ENCODE peak calls at places on chromosome 15, in four cellular contexts. One of them, this sample, is unnamed.

GRCh38 chr15:76012021-76012551 is at the start of gene NRG4:
- DNase-seq in heart left ventricle: no peak
- DNase-seq in HFFc6: no peak
- DNase-seq in Calu3: peak
- DNase-seq in this sample: no peak

GRCh38 chr15:73957276-73957675 is 31.0 kb downstream of the LOXL1 start:
- DNase-seq in heart left ventricle: no peak
- DNase-seq in HFFc6: no peak
- DNase-seq in Calu3: peak
- DNase-seq in this sample: no peak

GRCh38 chr15:38899300-38899699 is 334.7 kb upstream of the RASGRP1 start:
- DNase-seq in heart left ventricle: no peak
- DNase-seq in HFFc6: peak
- DNase-seq in Calu3: no peak
- DNase-seq in this sample: no peak

GRCh38 chr15:63277893-63278505 is 594 bp downstream of the APH1B start:
- DNase-seq in heart left ventricle: no peak
- DNase-seq in HFFc6: no peak
- DNase-seq in Calu3: no peak
- DNase-seq in this sample: no peak

GRCh38 chr15:42094512-42094963 is at the start of gene PLA2G4D:
- DNase-seq in heart left ventricle: no peak
- DNase-seq in HFFc6: no peak
- DNase-seq in Calu3: no peak
- DNase-seq in this sample: no peak

GRCh38 chr15:76163429-76164020 is 103.7 kb downstream of the TMEM266 start:
- DNase-seq in heart left ventricle: peak
- DNase-seq in HFFc6: peak
- DNase-seq in Calu3: no peak
- DNase-seq in this sample: no peak

GRCh38 chr15:68821898-68822380 is 1.2 kb upstream of the ANP32A start:
- DNase-seq in heart left ventricle: no peak
- DNase-seq in HFFc6: no peak
- DNase-seq in Calu3: peak
- DNase-seq in this sample: no peak

GRCh38 chr15:100642950-100643338 is 40.6 kb downstream of the ASB7 start:
- DNase-seq in heart left ventricle: no peak
- DNase-seq in HFFc6: no peak
- DNase-seq in Calu3: no peak
- DNase-seq in this sample: no peak

GRCh38 chr15:31098953-31099740 is 2.4 kb downstream of the TRPM1 start:
- DNase-seq in heart left ventricle: no peak
- DNase-seq in HFFc6: peak
- DNase-seq in Calu3: no peak
- DNase-seq in this sample: no peak

GRCh38 chr15:75809986-75810750 is 33.1 kb upstream of the UBE2Q2 start:
- DNase-seq in heart left ventricle: no peak
- DNase-seq in HFFc6: peak
- DNase-seq in Calu3: peak
- DNase-seq in this sample: no peak

GRCh38 chr15:93459396-93459795 is 370.4 kb upstream of the RGMA start:
- DNase-seq in heart left ventricle: no peak
- DNase-seq in HFFc6: no peak
- DNase-seq in Calu3: no peak
- DNase-seq in this sample: no peak

GRCh38 chr15:81087694-81088093 is 46.4 kb upstream of the CFAP161 start:
- DNase-seq in heart left ventricle: no peak
- DNase-seq in HFFc6: no peak
- DNase-seq in Calu3: no peak
- DNase-seq in this sample: no peak

GRCh38 chr15:73794501-73795133 is 41.5 kb upstream of the INSYN1 start:
- DNase-seq in heart left ventricle: no peak
- DNase-seq in HFFc6: peak
- DNase-seq in Calu3: no peak
- DNase-seq in this sample: no peak

GRCh38 chr15:40337597-40337996 is 3.1 kb downstream of the CCDC9B start:
- DNase-seq in heart left ventricle: peak
- DNase-seq in HFFc6: no peak
- DNase-seq in Calu3: no peak
- DNase-seq in this sample: no peak

GRCh38 chr15:96332854-96333193 is 2.3 kb downstream of the NR2F2 start:
- DNase-seq in heart left ventricle: no peak
- DNase-seq in HFFc6: no peak
- DNase-seq in Calu3: no peak
- DNase-seq in this sample: no peak

GRCh38 chr15:69973102-69973714 is 124.5 kb downstream of the TLE3 start:
- DNase-seq in heart left ventricle: no peak
- DNase-seq in HFFc6: peak
- DNase-seq in Calu3: peak
- DNase-seq in this sample: no peak

GRCh38 chr15:95884276-95884675 is 446.2 kb upstream of the NR2F2 start:
- DNase-seq in heart left ventricle: no peak
- DNase-seq in HFFc6: peak
- DNase-seq in Calu3: no peak
- DNase-seq in this sample: no peak

GRCh38 chr15:85831415-85832113 is 36.8 kb upstream of the KLHL25 start:
- DNase-seq in heart left ventricle: peak
- DNase-seq in HFFc6: peak
- DNase-seq in Calu3: peak
- DNase-seq in this sample: no peak

GRCh38 chr15:43151688-43152087 is 18.3 kb downstream of the TMEM62 start:
- DNase-seq in heart left ventricle: no peak
- DNase-seq in HFFc6: no peak
- DNase-seq in Calu3: no peak
- DNase-seq in this sample: no peak

GRCh38 chr15:83656943-83657528 is 3.1 kb downstream of the ADAMTSL3 start:
- DNase-seq in heart left ventricle: no peak
- DNase-seq in HFFc6: no peak
- DNase-seq in Calu3: no peak
- DNase-seq in this sample: no peak

GRCh38 chr15:41838400-41838897 is at the start of gene PLA2G4B:
- DNase-seq in heart left ventricle: no peak
- DNase-seq in HFFc6: no peak
- DNase-seq in Calu3: peak
- DNase-seq in this sample: no peak

GRCh38 chr15:77168616-77169015 is 97.7 kb upstream of the TSPAN3 start:
- DNase-seq in heart left ventricle: no peak
- DNase-seq in HFFc6: no peak
- DNase-seq in Calu3: no peak
- DNase-seq in this sample: no peak

GRCh38 chr15:31439328-31439727 is 112.7 kb downstream of the KLF13 start:
- DNase-seq in heart left ventricle: no peak
- DNase-seq in HFFc6: no peak
- DNase-seq in Calu3: no peak
- DNase-seq in this sample: no peak

GRCh38 chr15:25244731-25245585 is 193.9 kb downstream of the UBE3A start:
- DNase-seq in heart left ventricle: no peak
- DNase-seq in HFFc6: no peak
- DNase-seq in Calu3: no peak
- DNase-seq in this sample: no peak

DNA sequence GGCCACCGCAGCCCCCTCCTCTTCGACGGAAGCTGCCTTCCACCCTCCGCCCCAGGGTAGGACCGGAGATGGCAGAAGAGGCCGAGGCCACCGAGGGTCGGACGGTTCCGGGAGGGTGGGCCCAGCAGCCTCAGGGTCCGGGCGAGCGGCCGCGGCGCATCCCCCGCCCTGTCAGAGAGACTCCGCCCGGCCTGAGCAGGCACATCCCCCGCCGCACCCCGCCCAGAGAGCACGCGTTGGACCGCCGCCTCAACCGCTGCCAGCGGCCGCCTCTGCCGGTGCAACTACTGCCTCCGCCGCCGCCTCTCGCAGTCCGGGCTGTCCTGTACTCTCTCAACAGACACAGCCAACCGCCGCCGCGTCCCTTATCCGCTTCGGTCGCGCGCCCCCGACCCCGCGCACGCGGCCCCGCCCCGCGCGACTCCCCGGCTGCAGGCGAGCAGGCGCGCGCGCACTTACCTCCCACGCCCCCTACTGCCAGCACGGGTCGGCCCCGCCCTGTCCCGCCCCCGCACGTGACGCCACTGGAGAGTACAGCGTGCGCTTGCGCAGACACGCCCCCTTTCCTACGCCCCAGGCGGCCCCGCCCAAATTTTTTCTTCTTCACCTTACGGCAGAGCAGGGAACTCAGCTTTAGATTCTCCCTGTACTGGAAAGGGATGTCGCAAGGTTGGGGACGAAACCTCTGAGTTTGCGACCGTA is at the start of gene MYO9A:
- DNase-seq in heart left ventricle: peak
- DNase-seq in HFFc6: peak
- DNase-seq in Calu3: peak
- DNase-seq in this sample: peak
- TF ChIP-seq CTCF in heart left ventricle: peak
- TF ChIP-seq CTCF in HFFc6: peak
- TF ChIP-seq CTCF in Calu3: no peak
- TF ChIP-seq CTCF in this sample: peak

GRCh38 chr15:71010439-71010838 is 104.8 kb upstream of the THSD4 start:
- DNase-seq in heart left ventricle: no peak
- DNase-seq in HFFc6: no peak
- DNase-seq in Calu3: no peak
- DNase-seq in this sample: no peak

GRCh38 chr15:71013446-71013845 is 101.8 kb upstream of the THSD4 start:
- DNase-seq in heart left ventricle: no peak
- DNase-seq in HFFc6: no peak
- DNase-seq in Calu3: no peak
- DNase-seq in this sample: no peak

GRCh38 chr15:71008250-71008870 is 106.9 kb upstream of the THSD4 start:
- DNase-seq in heart left ventricle: no peak
- DNase-seq in HFFc6: no peak
- DNase-seq in Calu3: no peak
- DNase-seq in this sample: no peak

GRCh38 chr15:71010997-71011396 is 104.3 kb upstream of the THSD4 start:
- DNase-seq in heart left ventricle: no peak
- DNase-seq in HFFc6: no peak
- DNase-seq in Calu3: no peak
- DNase-seq in this sample: no peak

DNA sequence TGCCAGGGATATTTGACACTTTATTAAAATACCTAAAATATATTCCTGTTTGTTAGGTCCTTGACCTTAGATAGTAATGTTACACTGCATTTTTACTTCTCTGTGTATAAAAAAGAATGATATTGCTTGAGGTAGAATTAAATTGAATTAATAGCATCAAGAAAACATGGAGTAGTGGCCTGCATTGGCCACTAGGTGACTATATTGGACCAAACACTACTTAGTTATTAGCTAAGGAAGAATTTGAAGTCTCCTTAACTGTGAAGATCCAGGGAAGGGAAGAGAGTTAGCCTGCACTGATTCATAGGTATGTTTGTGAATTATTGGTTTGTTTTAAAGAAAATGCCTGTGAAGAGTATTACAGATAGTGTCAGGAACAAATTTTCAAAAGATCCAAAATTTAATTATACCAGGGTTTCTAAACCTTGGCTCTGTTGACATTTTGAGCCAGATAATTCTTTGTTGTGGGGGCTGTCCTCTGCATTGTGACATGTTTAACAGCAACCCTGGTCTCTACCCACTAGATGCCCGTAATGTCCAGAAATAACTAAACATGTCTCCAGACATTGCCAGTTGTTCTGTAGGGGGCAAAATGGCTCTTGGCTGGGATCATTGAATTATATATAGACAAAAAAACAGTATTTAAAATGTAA is 103.6 kb upstream of the THSD4 start:
- DNase-seq in heart left ventricle: peak
- DNase-seq in HFFc6: peak
- DNase-seq in Calu3: peak
- DNase-seq in this sample: no peak
- TF ChIP-seq CTCF in heart left ventricle: peak
- TF ChIP-seq CTCF in HFFc6: peak
- TF ChIP-seq CTCF in Calu3: peak
- TF ChIP-seq CTCF in this sample: peak

DNA sequence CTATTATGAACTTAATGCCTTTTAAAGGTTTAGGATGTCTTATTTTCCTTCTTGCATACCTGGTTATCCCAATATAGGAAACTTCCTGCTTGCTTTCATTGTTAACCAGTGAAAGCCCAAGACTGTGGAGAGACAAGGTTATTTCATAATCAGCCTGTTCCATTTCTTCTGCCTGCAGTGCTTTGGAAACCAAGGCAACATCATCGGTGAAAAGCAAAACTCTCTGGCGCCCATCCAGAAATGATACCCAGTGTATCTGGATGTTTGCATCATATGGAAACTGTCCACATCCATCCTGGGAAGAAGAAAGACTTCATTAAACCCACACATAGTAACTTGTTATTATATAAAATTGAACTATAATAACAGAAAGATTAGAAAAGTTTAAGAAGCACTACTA is 170.1 kb downstream of the VPS13C start:
- DNase-seq in heart left ventricle: no peak
- DNase-seq in HFFc6: no peak
- DNase-seq in Calu3: no peak
- DNase-seq in this sample: no peak
- TF ChIP-seq CTCF in heart left ventricle: no peak
- TF ChIP-seq CTCF in HFFc6: no peak
- TF ChIP-seq CTCF in Calu3: no peak
- TF ChIP-seq CTCF in this sample: no peak

DNA sequence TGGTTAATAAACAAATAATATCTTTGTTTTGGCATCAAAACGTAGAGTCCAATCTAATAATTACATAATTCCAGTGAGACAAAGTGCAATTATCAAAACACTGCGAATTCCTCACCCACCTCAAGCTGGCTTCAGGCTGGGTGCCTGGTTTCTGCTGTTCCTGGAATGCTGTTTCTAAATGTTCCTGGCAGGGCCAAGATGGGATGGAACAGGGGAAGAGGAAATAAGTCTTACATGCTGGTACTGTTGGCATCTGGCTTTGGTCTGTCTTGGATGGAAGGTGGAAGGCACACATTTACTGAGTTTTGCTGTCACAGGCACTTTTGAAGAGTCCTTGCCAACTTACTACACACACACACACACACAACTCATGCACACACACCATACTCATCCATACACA is 101.9 kb upstream of the SLCO3A1 start:
- DNase-seq in heart left ventricle: no peak
- DNase-seq in HFFc6: no peak
- DNase-seq in Calu3: no peak
- DNase-seq in this sample: no peak
- TF ChIP-seq CTCF in heart left ventricle: no peak
- TF ChIP-seq CTCF in HFFc6: no peak
- TF ChIP-seq CTCF in Calu3: no peak
- TF ChIP-seq CTCF in this sample: no peak

This sample was measured in GM12864.